ENCODE peak calls at places on chromosomes 11 and 22, in nine cellular contexts. L, M, C, I, F, Q, E, B and U are unnamed samples.
A peak's percentile ranks its signal among the peaks of the same experiment; 100 is the strongest.

GRCh38 chr11:129637983-129638776 is 177.5 kb upstream of the TMEM45B start:
- DNase-seq in E (peak; percentile 16), M (no peak), L (no peak), C (no peak), B (no peak), I (no peak), Q (no peak), F (no peak), U (no peak)

GRCh38 chr11:2991477-2992233 is 474 bp downstream of the NAP1L4 start:
- DNase-seq in M (peak; percentile 16), Q (peak; percentile 71), I (no peak), B (no peak), E (peak; percentile 21), C (peak; percentile 33), F (no peak), L (peak; percentile 88), U (peak; percentile 86)

GRCh38 chr11:113305440-113306336 is 8.7 kb upstream of the TTC12 start:
- DNase-seq in B (no peak), F (peak; percentile 69), Q (peak; percentile 37), M (peak; percentile 59), L (peak; percentile 91), I (peak; percentile 52), C (peak; percentile 68), E (peak; percentile 67), U (peak; percentile 78)

GRCh38 chr22:35664955-35665577 is 16.8 kb downstream of the APOL6 start:
- DNase-seq in E (no peak), M (no peak), Q (no peak), I (no peak), C (no peak), F (no peak), L (no peak), B (no peak), U (no peak)

GRCh38 chr22:27873476-27873875 is 45.6 kb downstream of the PITPNB start:
- DNase-seq in M (no peak), Q (no peak), B (no peak), E (no peak), L (no peak), C (peak; percentile 84), F (no peak), I (no peak), U (no peak)

GRCh38 chr11:120168960-120169681 is 31.2 kb upstream of the TRIM29 start:
- DNase-seq in E (peak; percentile 33), Q (peak; percentile 72), M (no peak), B (no peak), C (peak; percentile 48), I (peak; percentile 39), L (peak; percentile 90), F (peak; percentile 79), U (peak; percentile 94)

GRCh38 chr11:46977038-46977818 is 40.7 kb downstream of the CSTPP1 start:
- DNase-seq in B (no peak), E (no peak), I (no peak), Q (no peak), F (no peak), C (no peak), M (no peak), L (no peak), U (peak; percentile 75)

GRCh38 chr11:87316491-87316890 is 278.8 kb downstream of the TMEM135 start:
- DNase-seq in B (no peak), Q (no peak), F (no peak), L (no peak), M (no peak), I (no peak), C (no peak), E (no peak), U (no peak)

GRCh38 chr22:20484948-20485683 is 10.5 kb downstream of the KLHL22 start:
- DNase-seq in F (no peak), E (no peak), M (no peak), L (no peak), Q (no peak), B (no peak), C (no peak), I (no peak), U (no peak)

GRCh38 chr22:29167032-29167911 is 38.4 kb upstream of the EMID1 start:
- DNase-seq in F (peak; percentile 81), C (no peak), Q (peak; percentile 99), M (no peak), B (no peak), E (no peak), I (peak; percentile 35), L (peak; percentile 45), U (no peak)

GRCh38 chr11:82818399-82819043 is 81.7 kb downstream of the PRCP start:
- DNase-seq in I (no peak), F (no peak), B (no peak), Q (no peak), M (no peak), C (no peak), E (no peak), L (no peak), U (no peak)

GRCh38 chr22:22927888-22928665 is 40.5 kb downstream of the IGLL5 start:
- DNase-seq in Q (no peak), F (no peak), B (no peak), I (no peak), E (no peak), L (no peak), C (peak; percentile 11), M (no peak), U (no peak)

GRCh38 chr22:46178755-46179505 is 28.6 kb downstream of the PPARA start:
- DNase-seq in C (no peak), M (peak; percentile 16), E (peak; percentile 65), B (no peak), Q (no peak), F (no peak), I (no peak), L (no peak), U (no peak)

GRCh38 chr11:119853581-119854360 is 124.8 kb upstream of the NECTIN1 start:
- DNase-seq in I (no peak), B (no peak), E (no peak), C (no peak), Q (no peak), F (no peak), L (no peak), M (no peak), U (no peak)

GRCh38 chr22:44344407-44344806 is 31.7 kb upstream of the SHISAL1 start:
- DNase-seq in B (no peak), I (no peak), M (no peak), F (no peak), C (no peak), Q (no peak), L (no peak), E (no peak), U (no peak)

GRCh38 chr11:74754507-74755255 is 6.0 kb downstream of the RNF169 start:
- DNase-seq in M (peak; percentile 91), F (no peak), B (no peak), I (no peak), C (peak; percentile 85), L (no peak), E (peak; percentile 92), Q (no peak), U (no peak)

GRCh38 chr11:123057604-123058305 is 4.2 kb downstream of the HSPA8 start:
- DNase-seq in C (no peak), M (no peak), F (no peak), I (no peak), B (no peak), L (no peak), Q (no peak), E (no peak), U (no peak)

GRCh38 chr22:25495286-25495685 is 69.2 kb upstream of the GRK3 start:
- DNase-seq in F (no peak), E (no peak), L (no peak), C (no peak), M (no peak), B (no peak), I (no peak), Q (no peak), U (no peak)

GRCh38 chr11:10379433-10379832 is 74.6 kb downstream of the ADM start:
- DNase-seq in B (no peak), C (peak; percentile 97), L (no peak), E (no peak), Q (no peak), M (peak; percentile 87), I (no peak), F (no peak), U (no peak)

GRCh38 chr11:46521947-46522681 is 71.7 kb downstream of the AMBRA1 start:
- DNase-seq in M (peak; percentile 22), Q (no peak), L (no peak), E (no peak), C (peak; percentile 23), F (no peak), B (no peak), I (no peak), U (no peak)

GRCh38 chr11:67277231-67277961 is 11.1 kb downstream of the GRK2 start:
- DNase-seq in B (no peak), F (peak; percentile 94), L (peak; percentile 97), E (peak; percentile 36), I (peak; percentile 79), C (peak; percentile 76), M (peak; percentile 47), Q (peak; percentile 100), U (peak; percentile 61)

GRCh38 chr11:2428322-2428795 is 16.0 kb downstream of the TRPM5 start:
- DNase-seq in F (peak; percentile 82), M (peak; percentile 34), Q (peak; percentile 84), L (peak; percentile 92), I (peak; percentile 82), B (no peak), E (peak; percentile 27), C (peak; percentile 43), U (peak; percentile 71)

GRCh38 chr11:15737326-15737725 is 619.0 kb downstream of the SOX6 start:
- DNase-seq in M (no peak), L (no peak), I (no peak), E (no peak), C (no peak), F (no peak), Q (no peak), B (no peak), U (no peak)

GRCh38 chr11:12330491-12331231 is 46.7 kb upstream of the PARVA start:
- DNase-seq in I (no peak), Q (no peak), F (no peak), M (no peak), E (no peak), B (peak; percentile 31), L (no peak), C (peak; percentile 20), U (peak; percentile 88)

GRCh38 chr11:107025673-107026072 is 7.4 kb upstream of the GUCY1A2 start:
- DNase-seq in F (no peak), C (no peak), I (no peak), L (no peak), Q (no peak), E (no peak), B (no peak), M (no peak), U (no peak)

GRCh38 chr22:49208768-49209252 is 618.9 kb downstream of the BRD1 start:
- DNase-seq in B (no peak), C (no peak), Q (no peak), M (no peak), E (no peak), I (no peak), L (peak; percentile 35), F (no peak), U (no peak)

GRCh38 chr22:30219049-30219448 is 27.5 kb downstream of the LIF start:
- DNase-seq in B (no peak), M (no peak), F (no peak), C (no peak), E (no peak), L (no peak), Q (no peak), I (no peak), U (no peak)

GRCh38 chr11:78834886-78835285 is 260.2 kb upstream of the NARS2 start:
- DNase-seq in M (no peak), B (no peak), C (no peak), I (no peak), L (no peak), F (no peak), Q (no peak), E (no peak), U (no peak)

GRCh38 chr11:131422491-131422890 is 52.1 kb downstream of the NTM start:
- DNase-seq in E (peak; percentile 13), C (no peak), F (no peak), M (no peak), I (no peak), B (no peak), Q (no peak), L (no peak), U (no peak)

GRCh38 chr11:131838016-131838415 is 467.6 kb downstream of the NTM start:
- DNase-seq in F (no peak), L (no peak), M (no peak), E (no peak), C (no peak), Q (no peak), I (no peak), B (no peak), U (no peak)

GRCh38 chr11:68528630-68529029 is 68.1 kb downstream of the PPP6R3 start:
- DNase-seq in Q (peak; percentile 51), B (no peak), M (no peak), E (no peak), L (no peak), F (peak; percentile 7), C (no peak), I (no peak), U (no peak)